ENCODE peak calls at places on chromosomes 6 and 20, in four cellular contexts. One of them, this sample, is unnamed.

GRCh38 chr20:25052255-25053206 is 5.4 kb downstream of the ACSS1 start:
- DNase-seq in ovary: peak
- DNase-seq in transverse colon: peak
- DNase-seq in progenitor cell of endocrine pancreas: no peak
- DNase-seq in this sample: no peak

GRCh38 chr6:129186988-129187387 is 304.1 kb downstream of the LAMA2 start:
- DNase-seq in transverse colon: no peak
- DNase-seq in ovary: no peak
- DNase-seq in progenitor cell of endocrine pancreas: no peak
- DNase-seq in this sample: peak

GRCh38 chr20:61755971-61756421 is 309.7 kb downstream of the TAF4 start:
- DNase-seq in ovary: no peak
- DNase-seq in progenitor cell of endocrine pancreas: no peak
- DNase-seq in transverse colon: no peak
- DNase-seq in this sample: no peak

GRCh38 chr6:156776470-156776840 is 723 bp upstream of the ARID1B start:
- DNase-seq in progenitor cell of endocrine pancreas: no peak
- DNase-seq in transverse colon: no peak
- DNase-seq in ovary: no peak
- DNase-seq in this sample: peak

GRCh38 chr6:138975815-138976214 is 12.2 kb downstream of the REPS1 start:
- DNase-seq in progenitor cell of endocrine pancreas: no peak
- DNase-seq in transverse colon: no peak
- DNase-seq in ovary: no peak
- DNase-seq in this sample: no peak

GRCh38 chr20:37640600-37641561 is 52.9 kb upstream of the CTNNBL1 start:
- DNase-seq in transverse colon: no peak
- DNase-seq in ovary: no peak
- DNase-seq in progenitor cell of endocrine pancreas: no peak
- DNase-seq in this sample: peak

GRCh38 chr20:34558320-34559202 is at the start of gene MAP1LC3A:
- DNase-seq in transverse colon: peak
- DNase-seq in progenitor cell of endocrine pancreas: peak
- DNase-seq in ovary: peak
- DNase-seq in this sample: peak

GRCh38 chr6:168704678-168705077 is 263.7 kb downstream of the SMOC2 start:
- DNase-seq in ovary: no peak
- DNase-seq in progenitor cell of endocrine pancreas: no peak
- DNase-seq in transverse colon: no peak
- DNase-seq in this sample: no peak

GRCh38 chr20:52481443-52481842 is 289.9 kb upstream of the ZFP64 start:
- DNase-seq in transverse colon: no peak
- DNase-seq in progenitor cell of endocrine pancreas: no peak
- DNase-seq in ovary: no peak
- DNase-seq in this sample: no peak

DNA sequence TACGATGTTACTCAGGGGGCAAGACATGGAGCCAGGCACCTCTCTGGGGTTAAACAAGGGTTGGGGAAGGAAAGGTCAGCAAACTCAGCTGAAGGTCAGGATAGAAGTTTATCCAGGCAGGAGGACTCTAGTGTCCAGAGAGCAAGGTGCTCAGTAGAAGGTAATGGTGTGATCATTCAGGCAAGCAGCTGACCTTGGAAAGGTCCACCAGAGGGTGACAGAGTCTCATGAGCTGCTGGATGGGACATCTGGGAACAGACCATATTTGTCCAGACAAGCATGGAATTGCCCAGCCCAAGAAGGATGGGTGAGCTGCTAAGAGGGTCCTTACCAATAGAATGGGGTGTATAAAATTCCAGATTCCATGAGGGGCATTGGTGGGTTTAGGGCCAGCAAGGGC is 89.5 kb downstream of the MAP3K7 start:
- DNase-seq in progenitor cell of endocrine pancreas: no peak
- DNase-seq in ovary: no peak
- DNase-seq in transverse colon: no peak
- DNase-seq in this sample: no peak
- TF ChIP-seq CTCF in progenitor cell of endocrine pancreas: no peak
- TF ChIP-seq CTCF in ovary: no peak
- TF ChIP-seq CTCF in transverse colon: no peak
- TF ChIP-seq CTCF in this sample: no peak

DNA sequence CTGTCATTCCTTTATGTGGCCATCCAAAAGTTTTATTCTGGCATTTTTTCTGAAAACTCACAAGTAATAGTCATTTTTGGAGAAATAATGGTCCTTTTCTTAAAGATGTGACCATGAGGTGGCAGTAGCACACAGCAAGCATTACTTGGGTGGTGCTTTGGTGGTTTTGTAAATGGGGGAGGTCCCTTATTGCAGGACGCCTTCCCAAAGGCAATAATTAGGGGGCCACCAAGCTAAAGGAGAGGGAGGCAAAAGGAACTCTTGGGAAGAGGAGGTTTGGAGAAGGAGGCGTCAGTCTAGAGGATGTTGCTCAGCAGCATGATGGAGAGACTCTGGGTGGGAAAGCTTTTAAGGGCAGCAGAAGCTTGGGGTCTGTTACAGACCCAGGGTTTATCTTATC is 422.6 kb upstream of the MMS22L start:
- DNase-seq in ovary: no peak
- DNase-seq in transverse colon: no peak
- DNase-seq in progenitor cell of endocrine pancreas: no peak
- DNase-seq in this sample: peak
- TF ChIP-seq CTCF in ovary: no peak
- TF ChIP-seq CTCF in transverse colon: no peak
- TF ChIP-seq CTCF in progenitor cell of endocrine pancreas: peak
- TF ChIP-seq CTCF in this sample: peak

DNA sequence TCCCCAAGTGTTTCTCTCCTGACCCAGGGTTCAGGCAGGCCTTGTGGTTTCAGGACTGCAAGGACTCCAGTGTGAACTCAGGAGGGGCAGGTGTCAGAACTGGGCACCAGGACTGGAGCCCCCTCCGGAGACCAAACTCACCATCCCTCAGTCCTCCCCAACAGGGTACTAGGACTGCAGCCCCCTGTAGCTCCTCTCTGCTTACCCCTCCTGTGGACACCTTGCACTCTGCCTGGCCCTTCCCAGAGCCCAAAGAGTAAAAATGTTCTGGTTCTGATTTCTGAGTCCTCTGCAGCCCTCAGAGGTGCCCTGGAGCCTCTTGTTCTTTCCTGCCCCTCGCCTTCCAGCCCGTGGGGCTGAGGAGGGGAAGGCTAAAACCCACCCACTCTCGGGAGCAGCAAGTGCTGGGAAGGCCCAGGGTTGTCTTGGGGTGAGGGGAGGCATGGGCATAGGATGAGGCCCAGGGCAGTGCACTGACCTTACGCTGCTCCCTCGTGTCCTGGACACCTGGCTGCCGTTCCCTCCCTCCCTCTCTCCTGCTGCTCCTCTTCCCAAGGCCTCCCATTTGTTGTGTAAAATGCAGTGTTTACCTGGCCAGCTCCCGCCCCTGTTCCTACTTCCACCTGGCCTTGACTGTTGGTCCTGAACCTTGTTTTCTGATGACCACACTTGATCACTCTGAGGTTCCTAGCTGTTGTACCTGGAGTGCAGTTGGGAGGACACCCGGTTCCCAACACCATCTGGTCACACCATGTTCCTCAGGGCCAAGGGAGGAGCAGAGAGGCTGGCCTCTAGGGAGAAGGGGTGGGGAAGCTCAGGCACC is 9.9 kb downstream of the CNPY3 start:
- DNase-seq in ovary: no peak
- DNase-seq in transverse colon: no peak
- DNase-seq in progenitor cell of endocrine pancreas: no peak
- DNase-seq in this sample: no peak
- TF ChIP-seq CTCF in ovary: no peak
- TF ChIP-seq CTCF in transverse colon: no peak
- TF ChIP-seq CTCF in progenitor cell of endocrine pancreas: no peak
- TF ChIP-seq CTCF in this sample: no peak

GRCh38 chr20:54111460-54111859 is 41.1 kb upstream of the BCAS1 start:
- DNase-seq in ovary: no peak
- DNase-seq in transverse colon: no peak
- DNase-seq in progenitor cell of endocrine pancreas: no peak
- DNase-seq in this sample: no peak

GRCh38 chr20:54114109-54114508 is 43.7 kb upstream of the BCAS1 start:
- DNase-seq in transverse colon: no peak
- DNase-seq in ovary: no peak
- DNase-seq in progenitor cell of endocrine pancreas: no peak
- DNase-seq in this sample: no peak

GRCh38 chr20:54110457-54110856 is 40.1 kb upstream of the BCAS1 start:
- DNase-seq in transverse colon: no peak
- DNase-seq in ovary: no peak
- DNase-seq in progenitor cell of endocrine pancreas: no peak
- DNase-seq in this sample: no peak

GRCh38 chr20:54113553-54113952 is 43.2 kb upstream of the BCAS1 start:
- DNase-seq in transverse colon: peak
- DNase-seq in ovary: no peak
- DNase-seq in progenitor cell of endocrine pancreas: no peak
- DNase-seq in this sample: no peak

DNA sequence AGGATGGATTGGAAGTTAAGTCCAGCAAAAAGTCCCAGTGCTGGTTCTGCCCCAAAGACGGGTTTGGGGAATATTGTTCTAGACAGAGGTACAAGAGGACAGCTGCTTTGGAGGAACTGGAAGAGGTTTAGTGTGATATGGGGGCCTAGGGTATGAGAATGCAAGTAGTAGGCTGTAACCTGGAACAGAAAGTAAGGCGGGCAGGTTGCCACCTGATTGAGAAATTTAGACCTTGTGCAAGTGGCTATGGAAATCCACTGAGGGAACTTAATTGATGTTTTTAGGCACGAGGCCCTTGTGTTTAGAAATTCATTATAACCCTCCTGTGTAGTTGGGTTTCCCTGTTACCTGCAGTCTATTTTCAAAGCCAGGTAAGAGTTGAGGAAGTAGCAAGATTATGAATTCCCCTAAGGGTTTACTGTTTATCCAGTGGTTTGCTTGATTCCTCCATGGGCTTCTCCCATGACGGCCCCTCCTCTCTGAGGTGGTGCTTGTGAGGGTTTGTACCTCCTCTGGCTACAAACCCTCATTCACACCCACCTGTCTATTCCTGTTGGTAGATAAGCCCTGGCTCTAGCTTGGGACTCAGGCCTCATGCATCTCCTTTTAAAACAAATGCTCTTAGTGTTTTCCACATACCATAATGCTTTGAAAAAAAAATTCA is 42.0 kb upstream of the BCAS1 start:
- DNase-seq in ovary: no peak
- DNase-seq in progenitor cell of endocrine pancreas: no peak
- DNase-seq in transverse colon: peak
- DNase-seq in this sample: peak
- TF ChIP-seq CTCF in ovary: no peak
- TF ChIP-seq CTCF in progenitor cell of endocrine pancreas: no peak
- TF ChIP-seq CTCF in transverse colon: no peak
- TF ChIP-seq CTCF in this sample: no peak

DNA sequence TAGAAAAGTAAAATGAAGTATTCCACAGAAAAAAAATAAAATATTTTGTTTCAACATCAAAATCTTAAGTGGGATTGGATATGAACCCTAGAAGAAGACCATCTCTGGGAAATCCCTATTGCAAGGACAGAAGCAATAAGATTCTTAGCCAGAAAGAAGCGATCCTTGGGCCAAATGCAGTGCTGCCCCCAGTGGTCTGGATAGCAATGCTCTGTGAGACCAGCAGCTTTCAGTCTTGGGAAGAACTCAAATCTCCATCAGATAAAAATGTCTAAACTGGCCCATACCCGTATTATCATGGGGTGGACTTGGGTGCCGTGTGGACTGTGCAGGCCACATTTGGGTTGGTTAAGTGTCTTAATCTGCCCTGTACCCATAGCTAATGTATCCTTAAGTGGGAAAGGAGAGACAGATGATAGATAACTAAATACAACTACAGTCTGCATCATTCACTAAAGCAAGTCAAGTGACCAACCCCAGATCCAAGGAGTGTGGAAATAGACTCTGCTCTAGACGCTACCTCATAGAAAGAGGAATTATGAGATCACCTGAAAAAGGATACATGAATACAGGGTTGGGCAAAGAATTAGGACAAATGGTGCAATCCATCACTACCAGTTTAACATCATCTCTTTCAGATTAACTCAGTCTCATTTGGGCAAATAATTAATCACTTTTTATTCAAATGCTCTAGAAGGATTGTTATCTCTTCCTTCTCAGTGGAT is 38.9 kb upstream of the SNAP25 start:
- DNase-seq in transverse colon: no peak
- DNase-seq in ovary: peak
- DNase-seq in progenitor cell of endocrine pancreas: no peak
- DNase-seq in this sample: peak
- TF ChIP-seq CTCF in transverse colon: no peak
- TF ChIP-seq CTCF in ovary: no peak
- TF ChIP-seq CTCF in progenitor cell of endocrine pancreas: peak
- TF ChIP-seq CTCF in this sample: peak

DNA sequence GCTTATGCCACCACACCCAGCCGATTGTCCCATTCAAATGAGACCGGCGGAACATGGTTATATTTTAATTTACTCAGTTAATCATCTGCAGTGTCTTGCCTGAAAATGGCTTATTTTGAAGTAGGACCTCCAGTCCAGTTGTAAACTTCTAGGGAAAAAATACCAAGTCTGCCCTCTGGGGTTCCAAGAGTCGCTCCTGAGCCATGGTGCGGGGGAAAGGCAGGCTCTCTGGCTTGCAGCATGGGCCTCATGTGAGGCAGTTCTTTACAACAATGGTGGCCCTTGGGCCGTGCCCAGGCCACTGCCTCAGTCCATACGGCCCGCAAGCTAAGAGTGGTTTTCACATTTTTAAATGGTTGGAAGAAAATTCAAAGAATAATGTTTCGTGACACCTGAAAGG is 62.7 kb upstream of the XRN2 start:
- DNase-seq in transverse colon: no peak
- DNase-seq in progenitor cell of endocrine pancreas: no peak
- DNase-seq in ovary: no peak
- DNase-seq in this sample: no peak
- TF ChIP-seq CTCF in transverse colon: no peak
- TF ChIP-seq CTCF in progenitor cell of endocrine pancreas: peak
- TF ChIP-seq CTCF in ovary: no peak
- TF ChIP-seq CTCF in this sample: no peak

DNA sequence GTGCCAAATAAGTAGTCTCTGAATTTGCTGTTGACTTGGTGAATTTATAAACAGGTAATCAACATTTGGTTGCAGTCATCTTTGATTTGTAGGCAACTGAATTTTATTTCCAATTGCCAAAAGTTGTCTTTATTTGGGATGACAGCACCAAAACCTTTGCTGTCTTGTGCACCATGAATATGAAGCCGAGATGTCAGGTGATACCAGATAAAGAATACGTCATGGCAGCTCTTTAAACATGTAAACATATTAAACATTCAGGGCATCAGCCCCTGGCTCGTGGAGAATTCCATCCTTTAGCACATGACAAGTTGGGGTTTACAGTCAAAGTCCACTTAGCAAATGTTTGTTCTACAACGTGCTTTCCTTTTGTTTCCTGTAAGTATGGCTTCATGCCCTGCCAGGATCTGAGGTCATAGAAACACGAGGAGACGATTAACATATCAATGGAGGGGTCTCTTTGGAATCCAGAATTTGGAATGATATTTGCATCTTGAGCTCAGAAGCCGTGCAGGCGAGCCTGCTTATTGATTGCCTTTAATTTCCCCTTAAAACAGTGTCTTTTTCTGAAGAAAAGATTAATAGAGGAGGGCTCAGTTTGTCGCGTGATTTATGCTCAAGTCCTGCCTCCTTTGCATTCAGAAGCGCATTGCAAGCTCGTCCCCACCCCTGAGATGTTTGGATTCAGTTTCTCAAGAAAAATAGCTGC is 170.2 kb upstream of the ZNF217 start:
- DNase-seq in transverse colon: peak
- DNase-seq in progenitor cell of endocrine pancreas: no peak
- DNase-seq in ovary: no peak
- DNase-seq in this sample: peak
- TF ChIP-seq CTCF in transverse colon: no peak
- TF ChIP-seq CTCF in progenitor cell of endocrine pancreas: no peak
- TF ChIP-seq CTCF in ovary: no peak
- TF ChIP-seq CTCF in this sample: no peak

This sample was measured in fibroblast of mammary gland.